ENCODE peak calls at places on chromosomes 6 and 20, in ten cellular contexts. J, Z, W, V, A, E, G, K, Q and H are unnamed samples. For H3K27me3, the result is how much of the 10 kb centered on the place peaks cover.

GRCh38 chr20:36800410-36800809 is 26.8 kb upstream of the DSN1 start:
- DNase-seq in G (no peak), J (no peak), V (no peak), A (no peak), E (no peak), W (no peak), Z (no peak), K (no peak), Q (no peak), H (no peak)

GRCh38 chr20:62876441-62876825 is 14.8 kb upstream of the TCFL5 start:
- DNase-seq in V (no peak), A (no peak), G (no peak), E (no peak), Z (no peak), Q (no peak), K (no peak), W (no peak), J (no peak), H (no peak)

GRCh38 chr6:34565722-34566137 is 9.6 kb upstream of the SPDEF start:
- DNase-seq in Z (no peak), W (no peak), Q (no peak), J (no peak), K (no peak), G (no peak), V (no peak), A (no peak), E (no peak), H (no peak)

GRCh38 chr20:51695574-51696303 is 72.5 kb downstream of the ATP9A start:
- DNase-seq in Q (no peak), Z (no peak), G (peak), V (no peak), K (peak), A (no peak), J (no peak), W (no peak), E (no peak), H (peak)

GRCh38 chr6:162249907-162250642 is 477.5 kb downstream of the PRKN start:
- DNase-seq in K (no peak), A (no peak), V (no peak), Q (no peak), J (no peak), G (no peak), Z (no peak), W (no peak), E (no peak), H (no peak)

GRCh38 chr6:144530118-144530517 is 245.0 kb downstream of the UTRN start:
- DNase-seq in Q (no peak), J (no peak), Z (no peak), V (no peak), E (no peak), W (no peak), G (no peak), K (no peak), A (no peak), H (no peak)

GRCh38 chr20:1657556-1658334 is at the start of gene SIRPG:
- DNase-seq in Q (no peak), W (no peak), J (no peak), K (no peak), G (no peak), Z (no peak), V (no peak), E (no peak), A (no peak), H (no peak)

GRCh38 chr20:51469578-51470520 is 72.7 kb downstream of the NFATC2 start:
- DNase-seq in W (no peak), Z (peak), A (no peak), G (no peak), Q (peak), J (no peak), V (no peak), K (no peak), E (no peak), H (no peak)

GRCh38 chr6:47414517-47415167 is 62.9 kb upstream of the CD2AP start:
- DNase-seq in Q (no peak), E (peak), Z (no peak), W (no peak), K (no peak), G (peak), V (no peak), A (peak), J (no peak), H (peak)

GRCh38 chr6:3455121-3455489 is 1.7 kb downstream of the SLC22A23 start:
- DNase-seq in K (no peak), A (peak), J (no peak), Q (peak), E (peak), Z (no peak), G (no peak), W (no peak), V (no peak), H (no peak)

GRCh38 chr20:51767018-51767866 is 948 bp downstream of the ATP9A start:
- DNase-seq in G (no peak), K (peak), E (no peak), Z (peak), J (peak), W (peak), V (peak), A (peak), Q (peak), H (peak)

GRCh38 chr20:39800548-39800947 is 838.4 kb downstream of the DHX35 start:
- DNase-seq in G (peak), Z (peak), V (no peak), K (peak), J (peak), Q (no peak), W (no peak), A (no peak), E (no peak), H (no peak)

GRCh38 chr20:20492521-20493334 is 124.8 kb downstream of the INSM1 start:
- DNase-seq in V (no peak), K (no peak), G (no peak), A (no peak), J (no peak), Z (no peak), Q (no peak), W (no peak), E (no peak), H (no peak)

GRCh38 chr6:147508871-147509608 is 550 bp downstream of the SAMD5 start:
- DNase-seq in E (no peak), Q (peak), J (peak), K (no peak), A (peak), Z (peak), W (no peak), G (no peak), V (no peak), H (peak)

GRCh38 chr20:911882-912600 is 4.1 kb downstream of the ANGPT4 start:
- DNase-seq in Q (no peak), E (no peak), G (no peak), A (no peak), V (no peak), J (no peak), W (no peak), K (no peak), Z (no peak), H (no peak)

GRCh38 chr20:57738053-57738452 is 28.2 kb upstream of the PMEPA1 start:
- DNase-seq in J (no peak), K (no peak), Q (no peak), A (no peak), E (no peak), W (no peak), Z (no peak), G (no peak), V (no peak), H (no peak)

GRCh38 chr6:79928478-79928998 is 18.8 kb downstream of the ELOVL4 start:
- DNase-seq in G (no peak), E (no peak), K (no peak), Z (no peak), W (no peak), Q (no peak), J (no peak), V (no peak), A (no peak), H (no peak)

GRCh38 chr6:112571886-112572285 is 224.8 kb downstream of the RFPL4B start:
- DNase-seq in Z (no peak), E (no peak), G (peak), V (no peak), K (no peak), J (no peak), A (no peak), W (no peak), Q (no peak), H (no peak)

GRCh38 chr20:4352348-4352747 is 337.0 kb upstream of the RNF24 start:
- DNase-seq in G (no peak), J (no peak), E (no peak), K (no peak), Z (no peak), Q (no peak), V (no peak), A (no peak), W (no peak), H (no peak)

GRCh38 chr6:73085362-73085975 is 139.8 kb downstream of the KHDC1L start:
- DNase-seq in J (no peak), E (no peak), Q (peak), V (no peak), G (peak), Z (no peak), W (no peak), A (peak), K (no peak), H (no peak)

GRCh38 chr6:37265031-37265430 is 7.1 kb upstream of the TMEM217 start:
- DNase-seq in Q (no peak), K (no peak), Z (no peak), A (no peak), W (no peak), J (no peak), E (no peak), G (no peak), V (no peak), H (no peak)

GRCh38 chr6:120938164-120938875 is 396.0 kb downstream of the TBC1D32 start:
- DNase-seq in Z (no peak), E (no peak), A (no peak), Q (no peak), V (no peak), G (no peak), W (no peak), K (no peak), J (no peak), H (no peak)

GRCh38 chr6:79808846-79809245 is 138.5 kb downstream of the ELOVL4 start:
- DNase-seq in Z (no peak), A (no peak), J (no peak), V (no peak), K (no peak), Q (peak), G (no peak), W (no peak), E (no peak), H (no peak)

GRCh38 chr20:8587246-8587645 is 455.2 kb downstream of the PLCB1 start:
- DNase-seq in Z (no peak), G (no peak), V (no peak), J (no peak), W (no peak), Q (no peak), K (no peak), E (no peak), A (no peak), H (peak)

GRCh38 chr6:16095180-16095579 is 33.7 kb upstream of the MYLIP start:
- DNase-seq in J (no peak), W (no peak), G (no peak), E (no peak), K (no peak), Q (no peak), A (no peak), Z (no peak), V (no peak), H (no peak)

GRCh38 chr6:79011940-79012339 is 66.1 kb downstream of the PHIP start:
- DNase-seq in E (no peak), W (no peak), K (no peak), Z (no peak), G (no peak), A (no peak), Q (no peak), J (no peak), V (no peak), H (no peak)

GRCh38 chr6:35024601-35025054 is 116.5 kb downstream of the TCP11 start:
- DNase-seq in A (no peak), K (no peak), G (peak), V (peak), E (no peak), Q (peak), Z (no peak), J (peak), W (no peak), H (peak)

GRCh38 chr6:138291036-138291848 is 73.0 kb upstream of the PBOV1 start:
- DNase-seq in V (no peak), A (no peak), W (no peak), Q (no peak), E (no peak), J (no peak), G (no peak), Z (no peak), K (no peak), H (no peak)

GRCh38 chr6:140174509-140174908 is 800.1 kb upstream of the CITED2 start:
- DNase-seq in J (no peak), K (peak), W (no peak), Z (no peak), V (no peak), G (peak), Q (no peak), A (no peak), E (no peak), H (peak)

GRCh38 chr6:130602151-130602770 is 224.9 kb upstream of the SMLR1 start:
- DNase-seq in J (no peak), G (peak), E (no peak), Z (no peak), W (no peak), Q (no peak), K (peak), A (no peak), V (no peak), H (peak)

GRCh38 chr20:21003902-21004301 is 102.3 kb downstream of the LINC00237 start:
- DNase-seq in V (no peak), E (no peak), Q (no peak), Z (no peak), W (no peak), A (no peak), G (no peak), J (no peak), K (no peak), H (no peak)

GRCh38 chr6:73879894-73880293 is 183.9 kb downstream of the CD109 start:
- DNase-seq in J (no peak), V (no peak), K (no peak), A (no peak), E (no peak), W (no peak), G (no peak), Q (no peak), Z (no peak), H (no peak)

DNA sequence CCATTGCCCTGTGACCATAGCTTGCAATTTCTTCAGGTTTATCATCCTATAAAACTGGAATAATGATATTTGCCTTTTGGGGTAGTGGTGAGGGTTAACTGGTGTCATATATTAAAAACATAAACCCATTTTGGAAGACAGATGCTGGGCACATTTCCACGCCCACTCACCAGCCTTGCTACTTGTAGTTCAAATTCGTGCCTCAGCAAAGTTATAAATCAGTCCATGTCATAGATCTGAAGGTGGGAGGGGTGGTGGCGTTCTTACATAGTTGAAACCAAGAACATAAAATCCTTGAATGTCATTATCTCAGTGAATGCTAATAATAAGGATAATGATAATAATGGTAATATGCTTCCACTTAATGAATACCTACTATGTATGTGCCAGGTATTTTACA is 9.4 kb upstream of the ELMO2 start:
- DNase-seq in W (no peak), V (no peak), Q (no peak), G (no peak), E (no peak), K (no peak), Z (no peak), A (no peak), J (no peak), H (no peak)
- H3K27me3 ChIP-seq in W (under half), V (under half), Q (under half), G (under half), E (under half), K (under half), Z (under half), A (under half), J (under half), H (under half)

GRCh38 chr6:159232751-159233150 is 63.6 kb downstream of the FNDC1 start:
- DNase-seq in J (no peak), Z (no peak), A (no peak), K (no peak), W (no peak), Q (no peak), V (no peak), G (no peak), E (no peak), H (no peak)
- H3K27me3 ChIP-seq in J (under half), Z (under half), A (under half), K (under half), W (under half), Q (under half), V (under half), G (under half), E (under half), H (under half)

GRCh38 chr6:119331676-119332286 is 17.8 kb downstream of the MAN1A1 start:
- DNase-seq in Q (no peak), V (no peak), G (no peak), W (no peak), E (no peak), A (no peak), K (no peak), J (no peak), Z (no peak), H (no peak)

GRCh38 chr6:119330520-119330919 is 19.0 kb downstream of the MAN1A1 start:
- DNase-seq in G (no peak), E (no peak), Q (no peak), Z (no peak), W (no peak), A (no peak), K (no peak), V (no peak), J (no peak), H (no peak)

GRCh38 chr6:119333707-119334295 is 15.8 kb downstream of the MAN1A1 start:
- DNase-seq in E (no peak), Z (no peak), G (no peak), A (no peak), Q (no peak), V (no peak), W (no peak), J (no peak), K (no peak), H (no peak)

GRCh38 chr6:119334535-119335264 is 14.9 kb downstream of the MAN1A1 start:
- DNase-seq in A (no peak), Z (no peak), J (no peak), Q (no peak), E (no peak), K (no peak), V (no peak), W (no peak), G (no peak), H (no peak)

GRCh38 chr6:119333063-119333609 is 16.4 kb downstream of the MAN1A1 start:
- DNase-seq in J (no peak), V (no peak), A (no peak), K (no peak), E (no peak), Q (no peak), G (no peak), W (no peak), Z (no peak), H (no peak)
- H3K27me3 ChIP-seq in J (under half), V (under half), A (under half), K (under half), E (under half), Q (under half), G (under half), W (under half), Z (under half), H (under half)

GRCh38 chr20:24768977-24769675 is 179.9 kb upstream of the CST7 start:
- DNase-seq in K (no peak), J (no peak), G (no peak), Q (no peak), Z (no peak), W (no peak), V (peak), A (no peak), E (no peak), H (peak)
- H3K27me3 ChIP-seq in K (under half), J (under half), G (under half), Q (under half), Z (under half), W (under half), V (under half), A (under half), E (under half), H (under half)

DNA sequence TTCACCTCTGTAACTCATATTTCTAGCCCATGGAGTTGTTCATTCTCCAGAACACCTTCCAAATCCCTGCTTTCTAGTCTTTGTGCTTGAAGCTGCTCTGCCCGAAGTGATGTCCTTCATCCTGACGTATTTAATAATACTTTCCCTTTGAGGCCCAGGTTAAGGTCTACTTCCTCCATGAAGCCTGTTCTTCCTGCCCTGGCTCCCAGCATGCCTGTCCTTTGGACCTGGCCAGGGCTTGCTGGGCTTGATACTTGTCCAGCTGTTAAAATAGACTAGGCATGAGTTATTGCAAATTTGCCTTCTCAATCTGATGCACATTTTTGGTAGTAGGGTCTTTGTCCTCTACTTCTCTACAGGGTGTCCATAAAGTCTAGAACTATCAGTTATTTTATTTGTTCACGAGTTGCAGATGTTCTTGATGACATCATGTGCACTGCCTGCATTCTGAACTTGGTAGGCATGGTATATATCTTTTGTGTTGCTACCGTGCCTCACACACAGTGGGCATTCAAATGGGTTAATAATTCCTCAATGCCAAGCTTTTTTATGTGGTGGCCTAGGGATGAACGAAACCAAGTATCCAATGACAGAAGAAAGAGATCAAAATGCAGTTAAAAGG is 3.1 kb upstream of the MAP7 start:
- DNase-seq in J (no peak), K (no peak), W (no peak), G (no peak), Q (no peak), V (no peak), Z (no peak), A (no peak), E (no peak), H (no peak)
- H3K27me3 ChIP-seq in J (under half), K (under half), W (under half), G (under half), Q (under half), V (under half), Z (under half), A (under half), E (under half), H (under half)

DNA sequence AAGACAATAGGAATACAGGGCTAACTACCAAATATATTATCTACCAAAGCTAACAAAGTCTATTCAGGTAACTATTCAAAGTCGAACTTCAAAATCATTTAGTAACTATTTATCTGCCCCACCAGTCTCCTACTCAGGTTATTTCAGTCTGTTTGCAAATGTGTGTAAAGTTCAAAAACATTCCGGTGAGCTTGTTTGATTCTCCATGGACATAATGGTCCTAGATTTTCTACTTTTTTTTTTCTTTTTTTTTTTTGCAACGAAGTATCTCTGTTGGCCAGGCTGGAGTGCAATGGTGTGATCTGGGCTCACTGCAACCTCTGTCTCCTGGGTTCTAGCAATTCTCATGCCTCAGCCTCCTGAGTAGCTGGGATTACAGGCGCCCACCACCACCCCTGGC is 236.0 kb upstream of the FOXQ1 start:
- DNase-seq in G (no peak), K (no peak), J (no peak), Z (no peak), A (no peak), W (no peak), E (no peak), V (no peak), Q (no peak), H (no peak)
- H3K27me3 ChIP-seq in G (under half), K (under half), J (under half), Z (under half), A (under half), W (under half), E (under half), V (under half), Q (under half), H (under half)

GRCh38 chr20:64159286-64159680 is 5.0 kb upstream of the MYT1 start:
- DNase-seq in E (no peak), Z (no peak), G (no peak), V (no peak), W (no peak), J (no peak), A (no peak), Q (no peak), K (no peak), H (no peak)

GRCh38 chr20:64156886-64157875 is 7.1 kb upstream of the MYT1 start:
- DNase-seq in K (no peak), Z (no peak), J (no peak), Q (no peak), G (no peak), A (no peak), W (no peak), V (no peak), E (no peak), H (no peak)

GRCh38 chr20:64156136-64156885 is 7.9 kb upstream of the MYT1 start:
- DNase-seq in K (no peak), Z (no peak), E (no peak), J (no peak), V (no peak), W (no peak), A (no peak), G (no peak), Q (no peak), H (no peak)

GRCh38 chr20:64158346-64159285 is 5.6 kb upstream of the MYT1 start:
- DNase-seq in Q (no peak), A (no peak), K (no peak), G (no peak), J (no peak), W (no peak), V (no peak), E (no peak), Z (no peak), H (no peak)

GRCh38 chr20:64157878-64158277 is 6.4 kb upstream of the MYT1 start:
- DNase-seq in K (no peak), Q (no peak), W (no peak), J (no peak), A (no peak), V (no peak), Z (no peak), E (no peak), G (no peak), H (no peak)
- H3K27me3 ChIP-seq in K (under half), Q (under half), W (half or more), J (under half), A (under half), V (under half), Z (under half), E (under half), G (under half), H (under half)